ENCODE peak calls at places on chromosome 1, in nine cellular contexts. B, Y, U, M, G, X, T, I and N are unnamed samples.
A peak's percentile ranks its signal among the peaks of the same experiment; 100 is the strongest.

GRCh38 chr1:220189750-220190347 is 82.4 kb downstream of the RAB3GAP2 start:
- DNase-seq in U (peak; percentile 5), M (peak; percentile 23), Y (peak; percentile 37), G (peak; percentile 16), B (no peak), I (peak; percentile 61), X (no peak), T (peak; percentile 25), N (peak; percentile 18)

GRCh38 chr1:239976130-239976968 is 115.3 kb upstream of the FMN2 start:
- DNase-seq in M (peak; percentile 78), I (peak; percentile 69), T (peak; percentile 38), Y (peak; percentile 59), G (peak; percentile 35), X (peak; percentile 48), B (peak; percentile 66), U (peak; percentile 71), N (peak; percentile 30)

GRCh38 chr1:10790155-10790707 is 6.2 kb downstream of the CASZ1 start:
- DNase-seq in G (no peak), I (no peak), T (no peak), X (no peak), B (no peak), U (no peak), M (no peak), Y (no peak), N (no peak)

GRCh38 chr1:165898837-165899236 is 71.4 kb downstream of the UCK2 start:
- DNase-seq in I (peak; percentile 98), X (no peak), M (no peak), U (no peak), T (peak; percentile 70), Y (peak; percentile 100), G (no peak), B (no peak), N (peak; percentile 99)

GRCh38 chr1:84247425-84248220 is 53.9 kb upstream of the SAMD13 start:
- DNase-seq in B (no peak), G (no peak), Y (peak; percentile 96), I (peak; percentile 19), M (no peak), X (peak; percentile 66), U (no peak), T (no peak), N (peak; percentile 96)

GRCh38 chr1:96559181-96559580 is 162.4 kb upstream of the PTBP2 start:
- DNase-seq in T (no peak), G (no peak), B (no peak), U (no peak), Y (peak; percentile 7), I (peak; percentile 43), X (no peak), M (no peak), N (peak; percentile 34)

GRCh38 chr1:45843474-45843905 is 40.1 kb downstream of the MAST2 start:
- DNase-seq in I (peak; percentile 56), X (no peak), U (no peak), B (no peak), M (peak; percentile 48), Y (peak; percentile 69), G (no peak), T (peak; percentile 54), N (peak; percentile 61)

GRCh38 chr1:59142663-59143487 is 154.0 kb upstream of the FGGY start:
- DNase-seq in I (peak; percentile 92), T (peak; percentile 91), U (no peak), G (peak; percentile 72), X (no peak), B (no peak), M (no peak), Y (peak; percentile 98), N (peak; percentile 97)

DNA sequence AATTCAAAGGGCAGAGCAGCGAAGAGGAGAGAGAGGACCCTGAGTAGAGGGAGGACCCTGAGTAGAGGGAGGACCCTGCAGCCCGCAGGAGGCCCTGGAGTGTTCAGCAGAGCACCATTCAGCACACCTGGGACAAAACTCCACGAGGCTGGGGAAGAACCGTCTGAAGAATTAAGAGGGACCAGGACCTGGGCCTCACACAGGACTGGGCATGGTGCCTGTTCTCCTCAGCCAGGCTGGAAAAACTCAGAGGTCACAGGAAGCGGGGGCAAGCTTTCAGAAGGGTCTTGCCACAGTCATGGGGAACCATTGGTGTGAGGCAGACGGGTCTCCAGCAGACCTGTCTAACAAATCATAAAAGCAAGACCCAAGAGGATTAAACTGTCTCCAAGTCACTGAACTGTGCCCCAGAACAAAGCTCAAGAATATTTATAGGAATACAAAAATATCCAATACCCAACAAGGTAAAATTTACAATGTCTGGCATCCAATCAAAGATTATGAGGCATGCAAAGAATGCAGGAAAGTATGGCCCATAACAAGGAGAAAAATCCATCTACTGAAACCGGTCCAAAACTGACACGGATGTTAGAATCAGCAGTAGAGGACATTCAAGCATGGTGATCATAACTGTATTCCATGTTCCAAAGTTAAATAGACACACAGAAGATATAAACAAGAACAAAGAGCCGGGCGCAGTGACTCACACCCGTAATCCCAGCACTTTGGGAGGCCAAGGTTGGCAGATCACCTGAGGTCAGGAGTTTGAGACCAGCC is 30.6 kb downstream of the MORN1 start:
- DNase-seq in B (no peak), U (no peak), X (no peak), I (no peak), M (no peak), T (peak; percentile 62), G (no peak), Y (peak; percentile 5), N (peak; percentile 44)
- H3K27ac ChIP-seq in B (no peak overlapping the region), U (no peak overlapping the region), X (no peak overlapping the region), I (no peak overlapping the region), M (no peak overlapping the region), T (no peak overlapping the region), G (no peak overlapping the region), Y (no peak overlapping the region), N (no peak overlapping the region)

DNA sequence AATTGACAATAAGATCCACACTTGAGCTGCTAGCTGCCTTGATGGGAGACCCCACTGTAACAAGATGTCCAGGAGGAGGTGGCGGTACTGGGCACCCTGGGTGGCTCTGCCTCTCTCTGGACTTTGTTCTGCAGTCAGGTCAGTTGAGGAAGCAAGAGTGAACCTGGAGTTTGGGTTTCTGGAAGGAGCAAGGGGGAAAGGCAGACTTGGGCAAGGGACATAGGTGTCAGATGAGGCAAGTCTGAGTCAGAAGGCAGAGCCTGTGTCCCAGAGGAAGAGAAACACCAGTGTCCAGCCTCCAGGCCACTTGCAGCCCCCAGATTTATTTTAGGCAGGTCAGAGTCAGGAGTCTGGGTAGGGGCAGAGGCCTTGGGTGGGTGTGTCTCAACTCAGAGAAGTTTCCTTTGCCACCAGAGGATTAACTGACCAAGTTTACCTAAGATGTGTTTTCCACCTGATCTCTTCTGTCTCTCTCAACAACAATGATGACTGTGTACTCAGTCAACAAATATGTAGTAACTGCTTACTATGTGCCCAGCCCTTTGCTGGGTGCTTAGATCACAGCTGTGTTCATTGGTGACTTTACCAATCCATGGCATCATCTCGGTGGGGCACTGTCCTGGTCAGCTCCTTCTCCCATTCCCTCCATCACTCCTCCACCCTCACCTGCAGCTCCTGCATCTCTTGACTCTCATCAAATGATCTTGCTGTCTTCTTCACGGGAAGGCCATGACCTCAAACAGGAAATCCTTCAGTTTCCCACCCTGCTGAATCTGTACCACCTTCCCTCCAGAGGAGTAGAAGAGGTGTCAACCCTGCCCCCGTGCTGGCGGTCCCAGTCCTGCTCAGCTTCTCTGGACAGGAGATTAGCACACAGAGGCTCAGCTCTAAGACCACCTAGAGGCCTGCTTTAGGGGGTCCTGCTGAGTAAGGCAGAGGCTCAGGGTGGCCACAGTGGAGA is 36.6 kb downstream of the ELF3 start:
- DNase-seq in X (peak; percentile 62), U (no peak), G (peak; percentile 63), M (no peak), T (no peak), I (peak; percentile 54), Y (no peak), B (no peak), N (no peak)
- H3K4me1 ChIP-seq in X (peaks cover 10% of the 10 kb centered on the region), U (no peaks in the 10 kb centered on the region), G (peaks cover 73% of the 10 kb centered on the region), M (no peaks in the 10 kb centered on the region), T (no peaks in the 10 kb centered on the region), I (no peaks in the 10 kb centered on the region), Y (no peaks in the 10 kb centered on the region), B (no peaks in the 10 kb centered on the region), N (peaks cover 2% of the 10 kb centered on the region)

GRCh38 chr1:154863702-154864174 is 6.3 kb downstream of the KCNN3 start:
- DNase-seq in X (no peak), G (peak; percentile 34), T (no peak), I (peak; percentile 61), Y (peak; percentile 75), M (no peak), B (peak; percentile 76), U (peak; percentile 73), N (peak; percentile 32)

GRCh38 chr1:154864189-154864985 is 5.7 kb downstream of the KCNN3 start:
- DNase-seq in X (no peak), U (no peak), Y (no peak), B (no peak), G (no peak), I (no peak), T (no peak), M (no peak), N (no peak)

GRCh38 chr1:154865442-154866256 is 4.4 kb downstream of the KCNN3 start:
- DNase-seq in U (no peak), T (no peak), Y (no peak), M (no peak), X (no peak), B (no peak), G (no peak), I (no peak), N (no peak)

GRCh38 chr1:154861607-154862094 is 8.4 kb downstream of the KCNN3 start:
- DNase-seq in G (no peak), M (no peak), T (no peak), I (no peak), X (no peak), U (no peak), B (no peak), Y (peak; percentile 71), N (peak; percentile 71)

GRCh38 chr1:154862927-154863701 is 7.0 kb downstream of the KCNN3 start:
- DNase-seq in X (no peak), G (no peak), T (no peak), M (no peak), I (no peak), B (no peak), Y (no peak), U (peak; percentile 52), N (no peak)
- H3K9ac ChIP-seq in X (no peak overlapping the region), G (no peak overlapping the region), T (no peak overlapping the region), M (no peak overlapping the region), I (no peak overlapping the region), B (no peak overlapping the region), Y (no peak overlapping the region), U (no peak overlapping the region), N (no peak overlapping the region)

DNA sequence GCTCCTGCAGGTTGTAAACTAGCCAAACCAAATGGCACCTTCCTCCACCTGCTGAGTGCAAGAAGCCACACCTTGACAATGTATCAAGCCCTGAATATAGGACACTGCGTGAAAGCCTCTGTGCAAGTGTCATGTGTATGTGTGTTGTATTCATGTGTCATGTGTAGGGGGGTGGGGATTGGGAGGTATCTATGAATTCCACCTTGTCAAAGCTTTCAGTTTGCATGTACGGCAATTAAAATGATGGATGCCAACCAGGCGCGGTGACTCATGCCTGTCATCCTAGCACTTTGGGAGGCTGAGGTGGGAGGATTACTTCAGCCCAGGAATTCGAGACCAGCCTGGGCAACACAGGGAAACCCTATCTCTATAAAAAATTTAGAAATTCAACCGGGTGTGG is 19.8 kb downstream of the CD34 start:
- DNase-seq in G (no peak), X (no peak), B (no peak), Y (no peak), U (no peak), T (peak; percentile 66), M (no peak), I (no peak), N (no peak)
- H3K27ac ChIP-seq in G (no peak overlapping the region), X (peak overlapping the region; percentile 42), B (no peak overlapping the region), Y (no peak overlapping the region), U (no peak overlapping the region), T (peak overlapping the region; percentile 97), M (no peak overlapping the region), I (peak overlapping the region; percentile 85), N (peak overlapping the region; percentile 93)